ENCODE peak calls at places on chromosomes 4 and X, in seven cellular contexts. F, K, R, Y, M, S and P are unnamed samples.

GRCh38 chrX:79361192-79361870 is 5.8 kb downstream of the ITM2A start:
- DNase-seq in M (no peak), S (no peak), F (no peak), R (no peak), K (no peak), Y (no peak), P (no peak)

GRCh38 chr4:170672571-170672970 is 582.8 kb upstream of the AADAT start:
- DNase-seq in M (no peak), R (no peak), K (no peak), S (no peak), Y (no peak), F (no peak), P (no peak)

GRCh38 chr4:17058506-17058905 is 160.1 kb upstream of the LDB2 start:
- DNase-seq in M (no peak), S (peak), F (no peak), R (no peak), Y (no peak), K (peak), P (no peak)

GRCh38 chrX:39909996-39910395 is 187.8 kb downstream of the BCOR start:
- DNase-seq in S (no peak), R (no peak), Y (no peak), K (no peak), F (no peak), M (no peak), P (no peak)

GRCh38 chr4:102564399-102564921 is 63.3 kb downstream of the NFKB1 start:
- DNase-seq in M (peak), Y (no peak), S (peak), F (no peak), K (no peak), R (no peak), P (no peak)

GRCh38 chrX:46551494-46552128 is 6.4 kb upstream of the ZNF674 start:
- DNase-seq in R (no peak), M (no peak), F (no peak), K (no peak), S (no peak), Y (no peak), P (no peak)

GRCh38 chr4:101954351-101954750 is 163.8 kb downstream of the BANK1 start:
- DNase-seq in K (no peak), S (peak), R (no peak), F (no peak), M (no peak), Y (no peak), P (no peak)

GRCh38 chrX:110734894-110735541 is 60.6 kb downstream of the CHRDL1 start:
- DNase-seq in Y (no peak), F (no peak), S (peak), K (no peak), M (no peak), R (no peak), P (no peak)

GRCh38 chr4:159046683-159047082 is 56.2 kb upstream of the RAPGEF2 start:
- DNase-seq in M (no peak), F (no peak), R (no peak), S (no peak), Y (no peak), K (no peak), P (no peak)

GRCh38 chr4:41384992-41385391 is 128.3 kb downstream of the UCHL1 start:
- DNase-seq in S (no peak), M (no peak), Y (no peak), K (peak), R (no peak), F (peak), P (no peak)

GRCh38 chrX:51026862-51027261 is 116.3 kb downstream of the BMP15 start:
- DNase-seq in R (no peak), S (no peak), K (no peak), M (no peak), F (no peak), Y (no peak), P (no peak)

GRCh38 chr4:139014391-139015268 is 951 bp upstream of the NOCT start:
- DNase-seq in Y (no peak), K (no peak), M (peak), R (no peak), S (peak), F (no peak), P (peak)

GRCh38 chr4:41257901-41258300 is 1.2 kb downstream of the UCHL1 start:
- DNase-seq in F (no peak), Y (peak), K (no peak), R (no peak), S (no peak), M (no peak), P (no peak)

GRCh38 chrX:54452920-54453319 is 12.7 kb downstream of the TSR2 start:
- DNase-seq in M (peak), S (peak), F (no peak), R (no peak), K (peak), Y (peak), P (peak)

GRCh38 chr4:5051692-5052423 is 578 bp downstream of the STK32B start:
- DNase-seq in F (no peak), Y (peak), R (peak), K (no peak), S (peak), M (no peak), P (peak)

GRCh38 chr4:123102897-123103489 is 180.6 kb upstream of the NUDT6 start:
- DNase-seq in S (peak), F (no peak), R (peak), M (peak), K (no peak), Y (peak), P (peak)